ENCODE peak calls at places on chromosome 16, in four cellular contexts. U, P, M and W are unnamed samples.

GRCh38 chr16:35194681-35195080 is 1735.3 kb downstream of the TP53TG3F start:
- DNase-seq in U (no peak), P (no peak), M (no peak), W (no peak)

GRCh38 chr16:27389272-27389961 is 12.6 kb upstream of the IL21R start:
- DNase-seq in U (no peak), P (no peak), M (no peak), W (no peak)

GRCh38 chr16:82425661-82426060 is 201.1 kb upstream of the CDH13 start:
- DNase-seq in U (no peak), P (no peak), M (no peak), W (no peak)

GRCh38 chr16:7792346-7792745 is 459.7 kb downstream of the RBFOX1 start:
- DNase-seq in U (no peak), P (no peak), M (no peak), W (no peak)

GRCh38 chr16:67652578-67653130 is 7.4 kb downstream of the ACD start:
- DNase-seq in U (peak), P (peak), M (peak), W (peak)

GRCh38 chr16:85718682-85719081 is 29.9 kb upstream of the GINS2 start:
- DNase-seq in U (peak), P (peak), M (no peak), W (peak)

GRCh38 chr16:18983565-18984424 is at the start of gene TMC7:
- DNase-seq in U (peak), P (peak), M (peak), W (peak)

GRCh38 chr16:84933774-84934571 is 77.4 kb downstream of the ZDHHC7 start:
- DNase-seq in U (peak), P (no peak), M (peak), W (no peak)

GRCh38 chr16:80527297-80527696 is 13.5 kb upstream of the DYNLRB2 start:
- DNase-seq in U (no peak), P (peak), M (peak), W (peak)

DNA sequence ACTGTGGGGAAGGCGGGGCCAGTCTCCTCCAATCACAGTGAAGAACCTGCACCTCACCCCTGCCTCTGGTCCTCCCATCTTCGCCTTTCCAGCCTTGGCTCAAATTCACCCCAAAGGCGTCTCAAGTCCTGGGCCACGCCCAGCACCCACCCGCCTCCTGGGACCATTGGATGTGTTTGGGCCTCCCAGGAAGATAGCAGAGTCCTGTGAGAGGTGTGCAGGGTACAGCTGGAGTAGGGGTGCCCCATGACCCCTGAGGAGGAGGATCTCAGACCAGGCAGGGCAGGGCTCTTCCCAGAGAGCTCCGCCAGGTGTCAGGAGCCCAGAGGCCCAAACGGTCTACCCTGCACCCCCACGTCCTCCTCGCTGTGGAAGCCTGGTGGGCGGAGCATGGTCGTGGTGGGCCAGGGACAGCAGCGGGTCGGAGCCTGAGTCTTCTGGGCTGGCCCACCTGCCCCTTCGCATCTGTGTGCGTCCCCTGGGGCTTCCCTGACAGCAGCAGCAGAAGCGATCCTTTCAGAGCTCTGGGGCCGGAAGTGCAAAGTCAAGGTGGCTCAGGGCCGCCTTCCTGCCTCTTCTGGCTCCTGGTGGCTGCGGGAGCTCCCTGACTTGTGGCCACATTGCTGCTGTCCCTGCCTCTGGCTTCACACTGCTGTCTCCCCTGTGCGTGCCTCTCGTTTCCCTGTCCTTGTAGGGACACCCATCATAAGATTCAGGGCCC is 34.9 kb upstream of the ZNF469 start:
- DNase-seq in U (no peak), P (no peak), M (peak), W (no peak)
- TF ChIP-seq TEAD4 in U (no peak), P (no peak), M (no peak), W (no peak)

GRCh38 chr16:12675852-12676251 is 127.8 kb downstream of the CPPED1 start:
- DNase-seq in U (peak), P (no peak), M (no peak), W (no peak)

GRCh38 chr16:12674096-12674495 is 129.6 kb downstream of the CPPED1 start:
- DNase-seq in U (no peak), P (no peak), M (no peak), W (no peak)

GRCh38 chr16:12672986-12673385 is 130.7 kb downstream of the CPPED1 start:
- DNase-seq in U (no peak), P (no peak), M (no peak), W (no peak)

GRCh38 chr16:12674524-12674923 is 129.2 kb downstream of the CPPED1 start:
- DNase-seq in U (no peak), P (no peak), M (no peak), W (no peak)

GRCh38 chr16:12673466-12673865 is 130.2 kb downstream of the CPPED1 start:
- DNase-seq in U (no peak), P (no peak), M (no peak), W (no peak)
- TF ChIP-seq TEAD4 in U (no peak), P (no peak), M (no peak), W (no peak)

DNA sequence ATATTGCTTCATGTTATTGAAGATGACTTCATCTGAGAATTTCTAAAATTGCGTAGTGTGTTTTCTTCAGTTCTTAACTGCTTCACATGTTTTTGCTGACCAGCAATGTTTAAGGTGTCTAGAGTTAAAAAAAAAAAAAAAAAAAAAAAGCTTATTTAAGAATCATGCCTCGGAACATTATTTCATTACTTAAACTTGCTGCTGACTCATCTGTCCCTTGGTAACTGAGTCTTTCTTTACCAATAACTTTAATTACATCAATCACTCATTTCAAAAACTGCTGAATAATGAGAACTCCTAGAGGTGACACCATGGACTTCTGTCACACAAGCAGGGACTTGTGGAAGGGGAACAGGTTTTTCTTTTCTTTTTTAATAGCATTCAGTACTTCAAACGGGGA is 16.2 kb downstream of the IRX5 start:
- DNase-seq in U (no peak), P (no peak), M (no peak), W (no peak)
- TF ChIP-seq TEAD4 in U (no peak), P (no peak), M (no peak), W (no peak)

DNA sequence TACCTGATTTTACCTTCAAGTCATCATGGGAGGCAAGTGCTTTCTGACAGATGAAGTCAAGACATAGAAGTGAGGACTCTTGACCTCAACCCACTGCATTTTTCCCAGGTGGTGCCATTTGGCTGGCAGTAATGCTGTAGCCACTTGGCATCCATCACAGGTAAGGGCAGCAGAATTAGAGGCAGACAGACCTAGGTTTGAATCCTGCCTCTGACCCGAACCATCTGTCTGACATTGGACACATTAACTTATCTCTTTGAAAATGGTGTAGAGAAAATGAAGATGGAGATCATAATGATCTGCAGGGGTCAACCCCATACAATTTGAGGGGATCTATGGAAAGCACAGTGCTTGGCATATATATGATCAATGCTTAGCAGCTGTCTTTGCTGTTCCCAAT is 505.5 kb downstream of the NPIPA7 start:
- DNase-seq in U (no peak), P (no peak), M (no peak), W (no peak)
- TF ChIP-seq TEAD4 in U (no peak), P (no peak), M (no peak), W (no peak)

GRCh38 chr16:53048139-53048915 is 4.4 kb downstream of the CHD9NB start:
- DNase-seq in U (no peak), P (no peak), M (no peak), W (no peak)
- TF ChIP-seq TEAD4 in U (no peak), P (no peak), M (no peak), W (no peak)